ENCODE peak calls at places on chromosomes 11 and 22, in five cellular contexts. One of them, this sample, is unnamed.

GRCh38 chr11:3341298-3341697 is 37.6 kb downstream of the ZNF195 start:
- DNase-seq in body of pancreas: peak
- DNase-seq in suprapubic skin: no peak
- DNase-seq in PC-3: peak
- DNase-seq in tibial nerve: peak
- DNase-seq in this sample: peak

GRCh38 chr11:122778148-122778547 is 60.2 kb upstream of the CRTAM start:
- DNase-seq in PC-3: peak
- DNase-seq in tibial nerve: no peak
- DNase-seq in suprapubic skin: no peak
- DNase-seq in body of pancreas: no peak
- DNase-seq in this sample: no peak

GRCh38 chr11:47987781-47988180 is 7.4 kb downstream of the PTPRJ start:
- DNase-seq in body of pancreas: no peak
- DNase-seq in tibial nerve: no peak
- DNase-seq in PC-3: no peak
- DNase-seq in suprapubic skin: no peak
- DNase-seq in this sample: no peak

GRCh38 chr11:125320347-125321122 is 156.0 kb downstream of the PKNOX2 start:
- DNase-seq in body of pancreas: no peak
- DNase-seq in suprapubic skin: no peak
- DNase-seq in PC-3: no peak
- DNase-seq in tibial nerve: no peak
- DNase-seq in this sample: no peak

GRCh38 chr11:117315285-117316196 is 515 bp downstream of the BACE1 start:
- DNase-seq in body of pancreas: no peak
- DNase-seq in suprapubic skin: no peak
- DNase-seq in tibial nerve: no peak
- DNase-seq in PC-3: no peak
- DNase-seq in this sample: no peak

GRCh38 chr22:46551321-46551720 is 13.9 kb upstream of the CELSR1 start:
- DNase-seq in PC-3: no peak
- DNase-seq in tibial nerve: no peak
- DNase-seq in body of pancreas: no peak
- DNase-seq in suprapubic skin: no peak
- DNase-seq in this sample: no peak

GRCh38 chr22:17043521-17043920 is 35.5 kb upstream of the GAB4 start:
- DNase-seq in body of pancreas: no peak
- DNase-seq in suprapubic skin: no peak
- DNase-seq in tibial nerve: no peak
- DNase-seq in PC-3: no peak
- DNase-seq in this sample: no peak

GRCh38 chr11:9148035-9148434 is 56.6 kb upstream of the SCUBE2 start:
- DNase-seq in suprapubic skin: no peak
- DNase-seq in tibial nerve: no peak
- DNase-seq in PC-3: no peak
- DNase-seq in body of pancreas: no peak
- DNase-seq in this sample: no peak

GRCh38 chr22:37210041-37210803 is 2.1 kb downstream of the SSTR3 start:
- DNase-seq in suprapubic skin: peak
- DNase-seq in PC-3: no peak
- DNase-seq in body of pancreas: no peak
- DNase-seq in tibial nerve: no peak
- DNase-seq in this sample: no peak

GRCh38 chr11:122951231-122951630 is 30.4 kb downstream of the BSX start:
- DNase-seq in body of pancreas: no peak
- DNase-seq in PC-3: no peak
- DNase-seq in tibial nerve: no peak
- DNase-seq in suprapubic skin: no peak
- DNase-seq in this sample: no peak

GRCh38 chr11:122107566-122107965 is 8.4 kb downstream of the BLID start:
- DNase-seq in body of pancreas: no peak
- DNase-seq in suprapubic skin: no peak
- DNase-seq in PC-3: no peak
- DNase-seq in tibial nerve: no peak
- DNase-seq in this sample: no peak

GRCh38 chr11:62138630-62139425 is 15.0 kb downstream of the INCENP start:
- DNase-seq in tibial nerve: no peak
- DNase-seq in suprapubic skin: no peak
- DNase-seq in PC-3: no peak
- DNase-seq in body of pancreas: no peak
- DNase-seq in this sample: no peak

GRCh38 chr11:30908272-30908671 is 322.1 kb upstream of the MPPED2 start:
- DNase-seq in suprapubic skin: no peak
- DNase-seq in tibial nerve: no peak
- DNase-seq in body of pancreas: no peak
- DNase-seq in PC-3: no peak
- DNase-seq in this sample: no peak

GRCh38 chr11:70445605-70446004 is 47.3 kb downstream of the CTTN start:
- DNase-seq in PC-3: no peak
- DNase-seq in body of pancreas: no peak
- DNase-seq in tibial nerve: no peak
- DNase-seq in suprapubic skin: no peak
- DNase-seq in this sample: no peak

GRCh38 chr11:120219157-120219934 is 8.5 kb downstream of the OAF start:
- DNase-seq in body of pancreas: no peak
- DNase-seq in PC-3: no peak
- DNase-seq in suprapubic skin: no peak
- DNase-seq in tibial nerve: no peak
- DNase-seq in this sample: no peak

GRCh38 chr22:20111689-20112622 is 3.9 kb upstream of the RANBP1 start:
- DNase-seq in PC-3: no peak
- DNase-seq in suprapubic skin: no peak
- DNase-seq in tibial nerve: no peak
- DNase-seq in body of pancreas: no peak
- DNase-seq in this sample: no peak

GRCh38 chr11:117478926-117479325 is 151.3 kb downstream of the CEP164 start:
- DNase-seq in PC-3: no peak
- DNase-seq in tibial nerve: no peak
- DNase-seq in suprapubic skin: no peak
- DNase-seq in body of pancreas: no peak
- DNase-seq in this sample: no peak

GRCh38 chr11:15484398-15484797 is 369.7 kb downstream of the INSC start:
- DNase-seq in PC-3: no peak
- DNase-seq in body of pancreas: no peak
- DNase-seq in tibial nerve: no peak
- DNase-seq in suprapubic skin: no peak
- DNase-seq in this sample: no peak

GRCh38 chr11:100220801-100221200 is 466.3 kb upstream of the ARHGAP42 start:
- DNase-seq in tibial nerve: no peak
- DNase-seq in body of pancreas: no peak
- DNase-seq in suprapubic skin: no peak
- DNase-seq in PC-3: no peak
- DNase-seq in this sample: no peak

GRCh38 chr11:74017631-74018030 is 8.7 kb upstream of the UCP3 start:
- DNase-seq in tibial nerve: no peak
- DNase-seq in body of pancreas: no peak
- DNase-seq in PC-3: no peak
- DNase-seq in suprapubic skin: no peak
- DNase-seq in this sample: no peak

GRCh38 chr11:74014880-74015279 is 6.0 kb upstream of the UCP3 start:
- DNase-seq in body of pancreas: no peak
- DNase-seq in PC-3: no peak
- DNase-seq in tibial nerve: no peak
- DNase-seq in suprapubic skin: no peak
- DNase-seq in this sample: no peak

GRCh38 chr11:74018331-74019005 is 9.6 kb upstream of the UCP3 start:
- DNase-seq in tibial nerve: peak
- DNase-seq in PC-3: peak
- DNase-seq in suprapubic skin: peak
- DNase-seq in body of pancreas: peak
- DNase-seq in this sample: no peak

GRCh38 chr11:74013141-74013540 is 4.3 kb upstream of the UCP3 start:
- DNase-seq in body of pancreas: no peak
- DNase-seq in suprapubic skin: no peak
- DNase-seq in tibial nerve: no peak
- DNase-seq in PC-3: no peak
- DNase-seq in this sample: no peak

GRCh38 chr11:74015919-74016684 is 7.2 kb upstream of the UCP3 start:
- DNase-seq in tibial nerve: no peak
- DNase-seq in body of pancreas: no peak
- DNase-seq in suprapubic skin: no peak
- DNase-seq in PC-3: no peak
- DNase-seq in this sample: no peak
- TF ChIP-seq CTCF in tibial nerve: no peak
- TF ChIP-seq CTCF in body of pancreas: no peak
- TF ChIP-seq CTCF in suprapubic skin: no peak
- TF ChIP-seq CTCF in PC-3: no peak
- TF ChIP-seq CTCF in this sample: no peak

GRCh38 chr11:942853-943252 is 17.2 kb downstream of the AP2A2 start:
- DNase-seq in body of pancreas: no peak
- DNase-seq in suprapubic skin: no peak
- DNase-seq in PC-3: no peak
- DNase-seq in tibial nerve: no peak
- DNase-seq in this sample: no peak

GRCh38 chr11:947744-948143 is 22.1 kb downstream of the AP2A2 start:
- DNase-seq in tibial nerve: no peak
- DNase-seq in body of pancreas: no peak
- DNase-seq in suprapubic skin: no peak
- DNase-seq in PC-3: no peak
- DNase-seq in this sample: no peak

GRCh38 chr11:940496-941135 is 14.9 kb downstream of the AP2A2 start:
- DNase-seq in tibial nerve: no peak
- DNase-seq in suprapubic skin: no peak
- DNase-seq in PC-3: no peak
- DNase-seq in body of pancreas: no peak
- DNase-seq in this sample: no peak

GRCh38 chr11:944711-945470 is 19.2 kb downstream of the AP2A2 start:
- DNase-seq in body of pancreas: no peak
- DNase-seq in PC-3: no peak
- DNase-seq in tibial nerve: no peak
- DNase-seq in suprapubic skin: no peak
- DNase-seq in this sample: no peak

GRCh38 chr11:945986-946385 is 20.3 kb downstream of the AP2A2 start:
- DNase-seq in suprapubic skin: no peak
- DNase-seq in body of pancreas: no peak
- DNase-seq in tibial nerve: no peak
- DNase-seq in PC-3: no peak
- DNase-seq in this sample: no peak
- H3K4me3 ChIP-seq in suprapubic skin: no peak
- H3K4me3 ChIP-seq in body of pancreas: no peak
- H3K4me3 ChIP-seq in tibial nerve: no peak
- H3K4me3 ChIP-seq in PC-3: no peak
- H3K4me3 ChIP-seq in this sample: no peak

DNA sequence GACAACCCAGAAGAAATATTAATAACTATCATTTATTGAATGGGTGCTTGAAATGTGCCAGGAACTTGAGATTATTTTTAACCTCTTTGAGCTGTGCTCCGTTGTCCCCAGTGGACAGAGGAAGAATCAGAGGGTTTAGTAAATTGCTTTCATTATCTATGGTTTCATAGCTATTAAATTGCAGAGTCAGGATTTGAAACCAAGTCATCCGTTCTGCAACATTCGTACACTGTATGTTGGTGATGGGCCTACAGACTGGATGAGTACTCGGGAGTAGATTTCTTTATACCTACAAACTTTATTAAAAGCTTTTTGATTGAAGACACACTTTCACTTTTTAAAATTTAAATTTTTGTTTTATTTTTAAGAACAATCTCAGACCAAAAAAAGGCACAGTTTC is 4.9 kb downstream of the HSD17B12 start:
- DNase-seq in body of pancreas: no peak
- DNase-seq in tibial nerve: no peak
- DNase-seq in suprapubic skin: no peak
- DNase-seq in PC-3: peak
- DNase-seq in this sample: no peak
- TF ChIP-seq CTCF in body of pancreas: no peak
- TF ChIP-seq CTCF in tibial nerve: no peak
- TF ChIP-seq CTCF in suprapubic skin: no peak
- TF ChIP-seq CTCF in PC-3: peak
- TF ChIP-seq CTCF in this sample: no peak

DNA sequence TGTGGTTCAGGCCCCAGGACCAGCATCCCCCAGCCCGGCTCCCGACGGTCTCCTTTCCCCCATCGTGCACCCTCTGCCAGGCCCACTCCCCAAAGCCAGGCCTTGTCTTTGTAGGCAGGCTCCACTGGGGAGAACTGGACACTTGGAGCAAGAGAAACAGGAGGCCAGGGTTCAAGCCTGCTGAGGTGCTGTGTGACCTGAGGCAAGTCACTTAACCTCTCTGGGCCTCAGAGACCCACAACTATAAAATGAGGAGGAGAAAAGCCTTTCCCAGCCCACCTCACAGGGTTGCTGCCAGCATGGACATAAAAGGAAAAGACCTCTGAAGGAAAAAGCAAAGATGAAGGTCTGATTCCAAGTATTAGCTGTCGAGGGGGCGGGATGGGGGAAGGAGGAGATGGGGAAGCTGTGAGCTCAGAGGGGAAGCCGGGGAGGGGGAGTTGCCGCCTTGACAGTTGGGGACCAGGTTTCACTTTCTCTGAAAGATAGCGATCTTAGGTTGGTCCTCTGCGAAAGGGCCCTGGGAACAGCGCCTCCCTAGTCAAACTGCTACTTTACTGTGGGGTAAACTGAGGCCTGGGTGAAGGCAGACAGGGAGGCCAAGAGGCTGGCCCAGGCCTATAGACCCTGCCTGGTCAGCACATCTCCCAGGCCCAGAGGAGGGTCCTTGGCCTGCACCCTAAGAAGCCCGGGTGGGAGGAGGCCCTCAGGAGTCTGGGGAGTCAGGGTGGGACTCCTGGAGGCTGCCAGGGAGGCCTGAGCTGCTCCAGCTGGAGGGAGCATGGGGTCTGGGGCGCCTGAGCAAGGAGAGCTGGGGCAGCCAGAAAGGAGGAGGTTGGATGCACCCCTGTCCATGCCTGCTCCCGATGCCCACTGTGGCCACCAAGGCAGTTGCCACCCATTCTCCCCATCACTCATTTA is 991 bp upstream of the OSM start:
- DNase-seq in tibial nerve: no peak
- DNase-seq in body of pancreas: no peak
- DNase-seq in PC-3: no peak
- DNase-seq in suprapubic skin: no peak
- DNase-seq in this sample: no peak
- H3K4me3 ChIP-seq in tibial nerve: peak
- H3K4me3 ChIP-seq in body of pancreas: no peak
- H3K4me3 ChIP-seq in PC-3: no peak
- H3K4me3 ChIP-seq in suprapubic skin: no peak
- H3K4me3 ChIP-seq in this sample: peak

GRCh38 chr11:128967578-128967977 is 24.9 kb upstream of the TP53AIP1 start:
- DNase-seq in suprapubic skin: no peak
- DNase-seq in body of pancreas: no peak
- DNase-seq in tibial nerve: no peak
- DNase-seq in PC-3: no peak
- DNase-seq in this sample: no peak

GRCh38 chr11:128965485-128965884 is 22.8 kb upstream of the TP53AIP1 start:
- DNase-seq in body of pancreas: no peak
- DNase-seq in suprapubic skin: no peak
- DNase-seq in tibial nerve: no peak
- DNase-seq in PC-3: no peak
- DNase-seq in this sample: peak

GRCh38 chr11:128968916-128969315 is 26.2 kb upstream of the TP53AIP1 start:
- DNase-seq in body of pancreas: no peak
- DNase-seq in PC-3: no peak
- DNase-seq in suprapubic skin: no peak
- DNase-seq in tibial nerve: no peak
- DNase-seq in this sample: no peak

GRCh38 chr11:128970598-128971190 is 28.0 kb upstream of the TP53AIP1 start:
- DNase-seq in tibial nerve: no peak
- DNase-seq in body of pancreas: no peak
- DNase-seq in suprapubic skin: no peak
- DNase-seq in PC-3: no peak
- DNase-seq in this sample: no peak
- TF ChIP-seq CTCF in tibial nerve: no peak
- TF ChIP-seq CTCF in body of pancreas: no peak
- TF ChIP-seq CTCF in suprapubic skin: no peak
- TF ChIP-seq CTCF in PC-3: no peak
- TF ChIP-seq CTCF in this sample: no peak

GRCh38 chr11:65356394-65356972 is 1.9 kb downstream of the TIGD3 start:
- DNase-seq in body of pancreas: no peak
- DNase-seq in tibial nerve: no peak
- DNase-seq in suprapubic skin: no peak
- DNase-seq in PC-3: no peak
- DNase-seq in this sample: no peak
- H3K4me3 ChIP-seq in body of pancreas: no peak
- H3K4me3 ChIP-seq in tibial nerve: no peak
- H3K4me3 ChIP-seq in suprapubic skin: no peak
- H3K4me3 ChIP-seq in PC-3: no peak
- H3K4me3 ChIP-seq in this sample: no peak